ENCODE peak calls at places on chromosomes 6 and 20, in ten cellular contexts. C is CD8-positive, alpha-beta memory T cell; B is left ventricle myocardium inferior; K is CD8-positive, alpha-beta T cell; F is kidney; M is pancreas; W is upper lobe of right lung; P is GM23248; E is naive thymus-derived CD4-positive, alpha-beta T cell; A is mesendoderm. Y is an unnamed sample.

GRCh38 chr6:163850874-163851273 is 436.4 kb downstream of the QKI start:
- DNase-seq in C (no peak), B (no peak), K (no peak), F (no peak), M (no peak), W (no peak), P (no peak), E (no peak), A (no peak), Y (no peak)

GRCh38 chr20:53826597-53827291 is 233.1 kb upstream of the ZNF217 start:
- DNase-seq in C (no peak), B (no peak), K (no peak), F (peak; percentile 68), M (no peak), W (no peak), P (peak; percentile 26), E (no peak), A (no peak), Y (no peak)

GRCh38 chr20:49505518-49505917 is 23.1 kb upstream of the KCNB1 start:
- DNase-seq in C (no peak), B (no peak), K (no peak), F (peak; percentile 82), M (no peak), W (no peak), P (peak; percentile 62), E (no peak), A (peak; percentile 80), Y (peak; percentile 22)

GRCh38 chr20:19602660-19603389 is 155.2 kb upstream of the RIN2 start:
- DNase-seq in C (no peak), B (no peak), K (no peak), F (no peak), M (no peak), W (no peak), P (no peak), E (no peak), A (no peak), Y (no peak)

GRCh38 chr20:9140172-9140760 is 71.4 kb downstream of the PLCB4 start:
- DNase-seq in C (no peak), B (no peak), K (no peak), F (no peak), M (no peak), W (no peak), P (no peak), E (no peak), A (peak; percentile 52), Y (no peak)

GRCh38 chr6:132714160-132714559 is 305 bp upstream of the VNN1 start:
- DNase-seq in C (no peak), B (no peak), K (no peak), F (no peak), M (no peak), W (no peak), P (no peak), E (no peak), A (no peak), Y (no peak)

GRCh38 chr6:53932502-53932901 is 137.7 kb downstream of the LRRC1 start:
- DNase-seq in C (no peak), B (no peak), K (no peak), F (no peak), M (no peak), W (no peak), P (no peak), E (no peak), A (no peak), Y (no peak)

GRCh38 chr6:148307400-148307799 is 35.2 kb upstream of the SASH1 start:
- DNase-seq in C (no peak), B (no peak), K (no peak), F (no peak), M (no peak), W (no peak), P (peak; percentile 33), E (no peak), A (peak; percentile 52), Y (no peak)

GRCh38 chr6:111900731-111901130 is 27.5 kb upstream of the FYN start:
- DNase-seq in C (no peak), B (no peak), K (no peak), F (no peak), M (no peak), W (no peak), P (no peak), E (no peak), A (no peak), Y (no peak)

GRCh38 chr20:40948352-40949267 is 80.0 kb upstream of the TOP1 start:
- DNase-seq in C (no peak), B (no peak), K (no peak), F (no peak), M (no peak), W (no peak), P (no peak), E (no peak), A (peak; percentile 27), Y (no peak)

GRCh38 chr6:128882991-128883571 is at the start of gene LAMA2:
- DNase-seq in C (no peak), B (peak; percentile 91), K (no peak), F (peak; percentile 95), M (peak; percentile 27), W (peak; percentile 78), P (peak; percentile 85), E (no peak), A (peak; percentile 95), Y (peak; percentile 90)

GRCh38 chr20:47224300-47224791 is 132.2 kb downstream of the ZMYND8 start:
- DNase-seq in C (no peak), B (no peak), K (no peak), F (no peak), M (no peak), W (no peak), P (no peak), E (no peak), A (no peak), Y (no peak)

GRCh38 chr20:47221036-47221625 is 135.4 kb downstream of the ZMYND8 start:
- DNase-seq in C (no peak), B (no peak), K (no peak), F (no peak), M (no peak), W (no peak), P (no peak), E (no peak), A (no peak), Y (no peak)

GRCh38 chr20:47223896-47224295 is 132.6 kb downstream of the ZMYND8 start:
- DNase-seq in C (no peak), B (no peak), K (no peak), F (no peak), M (no peak), W (no peak), P (no peak), E (no peak), A (no peak), Y (no peak)

GRCh38 chr20:47224857-47225256 is 131.6 kb downstream of the ZMYND8 start:
- DNase-seq in C (no peak), B (no peak), K (no peak), F (no peak), M (no peak), W (no peak), P (no peak), E (no peak), A (no peak), Y (no peak)

DNA sequence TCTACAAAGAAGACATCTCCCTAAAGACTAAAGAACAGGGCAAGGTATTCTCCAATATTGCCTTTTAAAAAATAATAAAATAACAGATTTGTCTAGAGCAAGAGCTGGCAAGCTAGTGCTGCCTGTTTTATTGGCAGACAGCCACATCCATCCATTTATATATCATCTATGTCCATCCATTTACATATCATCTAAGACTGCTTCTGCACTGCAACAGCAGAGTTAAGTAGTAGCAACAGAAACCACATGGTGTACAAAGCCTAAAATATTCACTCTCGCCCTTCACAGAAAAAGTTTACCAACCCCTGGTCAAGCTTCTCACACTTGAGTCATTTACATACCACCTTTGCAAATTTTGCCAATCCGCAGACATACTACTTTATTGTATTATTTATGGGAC is 133.8 kb downstream of the ZMYND8 start:
- DNase-seq in C (no peak), B (no peak), K (no peak), F (no peak), M (no peak), W (no peak), P (no peak), E (no peak), A (no peak), Y (no peak)
- H3K36me3 ChIP-seq in C (peaks cover 45% of the 10 kb centered on the region), B (peaks cover 88% of the 10 kb centered on the region), K (peaks cover 44% of the 10 kb centered on the region), F (peaks cover 19% of the 10 kb centered on the region), M (peaks cover 6% of the 10 kb centered on the region), W (peaks cover 87% of the 10 kb centered on the region), P (peaks cover 20% of the 10 kb centered on the region), E (peaks cover 38% of the 10 kb centered on the region), A (peaks cover 14% of the 10 kb centered on the region), Y (peaks cover 56% of the 10 kb centered on the region)

GRCh38 chr6:43778131-43778857 is 8.3 kb downstream of the VEGFA start:
- DNase-seq in C (no peak), B (no peak), K (no peak), F (peak; percentile 49), M (no peak), W (no peak), P (no peak), E (no peak), A (no peak), Y (no peak)

GRCh38 chr6:43780293-43780692 is 10.3 kb downstream of the VEGFA start:
- DNase-seq in C (no peak), B (no peak), K (no peak), F (no peak), M (no peak), W (no peak), P (no peak), E (no peak), A (no peak), Y (no peak)

GRCh38 chr6:43780891-43781571 is 11.0 kb downstream of the VEGFA start:
- DNase-seq in C (no peak), B (no peak), K (no peak), F (no peak), M (no peak), W (no peak), P (no peak), E (no peak), A (no peak), Y (no peak)

GRCh38 chr6:43779864-43780260 is 9.9 kb downstream of the VEGFA start:
- DNase-seq in C (no peak), B (no peak), K (no peak), F (peak; percentile 94), M (peak; percentile 67), W (no peak), P (no peak), E (no peak), A (no peak), Y (no peak)

GRCh38 chr6:43778976-43779863 is 9.2 kb downstream of the VEGFA start:
- DNase-seq in C (no peak), B (no peak), K (no peak), F (peak; percentile 35), M (no peak), W (no peak), P (no peak), E (no peak), A (no peak), Y (no peak)
- H3K27ac ChIP-seq in C (no peak overlapping the region), B (peak overlapping the region; percentile 98), K (no peak overlapping the region), F (peak overlapping the region; percentile 72), M (peak overlapping the region; percentile 64), W (no peak overlapping the region), P (no peak overlapping the region), E (no peak overlapping the region), A (no peak overlapping the region), Y (peak overlapping the region; percentile 31)

GRCh38 chr20:45408646-45409213 is 641 bp downstream of the DBNDD2 start:
- DNase-seq in C (peak; percentile 23), B (no peak), K (no peak), F (no peak), M (no peak), W (no peak), P (no peak), E (no peak), A (no peak), Y (peak; percentile 16)
- H3K4me3 ChIP-seq in C (no peak overlapping the region), B (peak overlapping the region; percentile 98), K (no peak overlapping the region), F (no peak overlapping the region), M (no peak overlapping the region), W (no peak overlapping the region), P (no peak overlapping the region), E (no peak overlapping the region), A (no peak overlapping the region), Y (peak overlapping the region; percentile 96)

GRCh38 chr6:44110966-44111365 is 16.3 kb downstream of the MRPL14 start:
- DNase-seq in C (no peak), B (no peak), K (no peak), F (no peak), M (no peak), W (no peak), P (no peak), E (no peak), A (no peak), Y (no peak)
- H3K36me3 ChIP-seq in C (peaks cover 37% of the 10 kb centered on the region), B (peaks cover 50% of the 10 kb centered on the region), K (peaks cover 44% of the 10 kb centered on the region), F (peaks cover 10% of the 10 kb centered on the region), M (peaks cover 4% of the 10 kb centered on the region), W (peaks cover 84% of the 10 kb centered on the region), P (peaks cover 29% of the 10 kb centered on the region), E (peaks cover 6% of the 10 kb centered on the region), A (peaks cover 38% of the 10 kb centered on the region), Y (peaks cover 97% of the 10 kb centered on the region)

Y was measured in heart right ventricle.